ENCODE peak calls at places on chromosome 18, in eight cellular contexts. One of them, this sample, is unnamed. For H3K4me1, the result is how much of the 10 kb centered on the place peaks cover.

GRCh38 chr18:62523631-62524442 is 1.0 kb downstream of the ZCCHC2 start:
- DNase-seq in BE2C: peak
- DNase-seq in GM23248: peak
- DNase-seq in NT2/D1: no peak
- DNase-seq in CD4-positive, CD25-positive, alpha-beta regulatory T cell: peak
- DNase-seq in adrenal gland: peak
- DNase-seq in sigmoid colon: peak
- DNase-seq in heart left ventricle: peak
- DNase-seq in this sample: no peak

GRCh38 chr18:26491194-26491816 is 57.0 kb downstream of the KCTD1 start:
- DNase-seq in CD4-positive, CD25-positive, alpha-beta regulatory T cell: no peak
- DNase-seq in adrenal gland: no peak
- DNase-seq in sigmoid colon: no peak
- DNase-seq in GM23248: no peak
- DNase-seq in BE2C: no peak
- DNase-seq in NT2/D1: no peak
- DNase-seq in heart left ventricle: no peak
- DNase-seq in this sample: no peak

GRCh38 chr18:23884712-23885375 is 129.7 kb upstream of the TTC39C start:
- DNase-seq in GM23248: no peak
- DNase-seq in CD4-positive, CD25-positive, alpha-beta regulatory T cell: no peak
- DNase-seq in NT2/D1: no peak
- DNase-seq in adrenal gland: no peak
- DNase-seq in heart left ventricle: no peak
- DNase-seq in sigmoid colon: peak
- DNase-seq in BE2C: no peak
- DNase-seq in this sample: no peak

GRCh38 chr18:78601349-78601748 is 378.3 kb upstream of the SALL3 start:
- DNase-seq in CD4-positive, CD25-positive, alpha-beta regulatory T cell: no peak
- DNase-seq in adrenal gland: no peak
- DNase-seq in NT2/D1: no peak
- DNase-seq in BE2C: no peak
- DNase-seq in sigmoid colon: no peak
- DNase-seq in GM23248: no peak
- DNase-seq in heart left ventricle: no peak
- DNase-seq in this sample: no peak

GRCh38 chr18:8260319-8260718 is 348.9 kb upstream of the RAB12 start:
- DNase-seq in adrenal gland: no peak
- DNase-seq in sigmoid colon: no peak
- DNase-seq in NT2/D1: peak
- DNase-seq in GM23248: peak
- DNase-seq in heart left ventricle: no peak
- DNase-seq in BE2C: no peak
- DNase-seq in CD4-positive, CD25-positive, alpha-beta regulatory T cell: no peak
- DNase-seq in this sample: no peak

GRCh38 chr18:76803814-76804213 is 18.5 kb upstream of the ZNF236 start:
- DNase-seq in BE2C: peak
- DNase-seq in GM23248: peak
- DNase-seq in CD4-positive, CD25-positive, alpha-beta regulatory T cell: peak
- DNase-seq in adrenal gland: peak
- DNase-seq in heart left ventricle: peak
- DNase-seq in NT2/D1: no peak
- DNase-seq in sigmoid colon: peak
- DNase-seq in this sample: peak

GRCh38 chr18:13639196-13639595 is 87.2 kb downstream of the FAM210A start:
- DNase-seq in BE2C: no peak
- DNase-seq in NT2/D1: no peak
- DNase-seq in CD4-positive, CD25-positive, alpha-beta regulatory T cell: no peak
- DNase-seq in heart left ventricle: peak
- DNase-seq in adrenal gland: no peak
- DNase-seq in GM23248: no peak
- DNase-seq in sigmoid colon: peak
- DNase-seq in this sample: no peak

GRCh38 chr18:2857491-2858063 is 10.8 kb downstream of the EMILIN2 start:
- DNase-seq in adrenal gland: peak
- DNase-seq in GM23248: peak
- DNase-seq in sigmoid colon: peak
- DNase-seq in NT2/D1: no peak
- DNase-seq in BE2C: no peak
- DNase-seq in heart left ventricle: peak
- DNase-seq in CD4-positive, CD25-positive, alpha-beta regulatory T cell: no peak
- DNase-seq in this sample: no peak

GRCh38 chr18:34330308-34330707 is 105.6 kb upstream of the NOL4 start:
- DNase-seq in sigmoid colon: no peak
- DNase-seq in BE2C: peak
- DNase-seq in CD4-positive, CD25-positive, alpha-beta regulatory T cell: no peak
- DNase-seq in heart left ventricle: no peak
- DNase-seq in NT2/D1: no peak
- DNase-seq in adrenal gland: no peak
- DNase-seq in GM23248: no peak
- DNase-seq in this sample: no peak

GRCh38 chr18:41721103-41721502 is 233.9 kb upstream of the PIK3C3 start:
- DNase-seq in BE2C: no peak
- DNase-seq in CD4-positive, CD25-positive, alpha-beta regulatory T cell: no peak
- DNase-seq in sigmoid colon: no peak
- DNase-seq in GM23248: no peak
- DNase-seq in NT2/D1: no peak
- DNase-seq in heart left ventricle: no peak
- DNase-seq in adrenal gland: no peak
- DNase-seq in this sample: no peak

GRCh38 chr18:2986150-2986865 is 26.6 kb downstream of the LPIN2 start:
- DNase-seq in heart left ventricle: no peak
- DNase-seq in sigmoid colon: no peak
- DNase-seq in CD4-positive, CD25-positive, alpha-beta regulatory T cell: no peak
- DNase-seq in NT2/D1: no peak
- DNase-seq in adrenal gland: no peak
- DNase-seq in BE2C: no peak
- DNase-seq in GM23248: no peak
- DNase-seq in this sample: no peak

GRCh38 chr18:1002653-1003178 is 98.0 kb downstream of the ADCYAP1 start:
- DNase-seq in adrenal gland: no peak
- DNase-seq in NT2/D1: no peak
- DNase-seq in heart left ventricle: no peak
- DNase-seq in BE2C: no peak
- DNase-seq in GM23248: peak
- DNase-seq in sigmoid colon: no peak
- DNase-seq in CD4-positive, CD25-positive, alpha-beta regulatory T cell: no peak
- DNase-seq in this sample: no peak

GRCh38 chr18:33014060-33014796 is 241.4 kb upstream of the KLHL14 start:
- DNase-seq in adrenal gland: no peak
- DNase-seq in CD4-positive, CD25-positive, alpha-beta regulatory T cell: no peak
- DNase-seq in GM23248: no peak
- DNase-seq in sigmoid colon: no peak
- DNase-seq in NT2/D1: no peak
- DNase-seq in BE2C: no peak
- DNase-seq in heart left ventricle: no peak
- DNase-seq in this sample: no peak

GRCh38 chr18:21479721-21480120 is 120.8 kb downstream of the ESCO1 start:
- DNase-seq in heart left ventricle: no peak
- DNase-seq in adrenal gland: no peak
- DNase-seq in sigmoid colon: no peak
- DNase-seq in BE2C: no peak
- DNase-seq in GM23248: no peak
- DNase-seq in CD4-positive, CD25-positive, alpha-beta regulatory T cell: no peak
- DNase-seq in NT2/D1: no peak
- DNase-seq in this sample: no peak

GRCh38 chr18:23317975-23318675 is 135.0 kb upstream of the RIOK3 start:
- DNase-seq in BE2C: no peak
- DNase-seq in adrenal gland: no peak
- DNase-seq in GM23248: peak
- DNase-seq in heart left ventricle: no peak
- DNase-seq in NT2/D1: no peak
- DNase-seq in CD4-positive, CD25-positive, alpha-beta regulatory T cell: no peak
- DNase-seq in sigmoid colon: no peak
- DNase-seq in this sample: no peak

GRCh38 chr18:3248670-3249359 is 1.2 kb downstream of the MYL12A start:
- DNase-seq in GM23248: peak
- DNase-seq in adrenal gland: no peak
- DNase-seq in CD4-positive, CD25-positive, alpha-beta regulatory T cell: peak
- DNase-seq in BE2C: no peak
- DNase-seq in NT2/D1: no peak
- DNase-seq in sigmoid colon: no peak
- DNase-seq in heart left ventricle: no peak
- DNase-seq in this sample: peak

GRCh38 chr18:41371718-41372117 is 583.3 kb upstream of the PIK3C3 start:
- DNase-seq in BE2C: peak
- DNase-seq in heart left ventricle: no peak
- DNase-seq in NT2/D1: no peak
- DNase-seq in GM23248: peak
- DNase-seq in adrenal gland: no peak
- DNase-seq in CD4-positive, CD25-positive, alpha-beta regulatory T cell: no peak
- DNase-seq in sigmoid colon: no peak
- DNase-seq in this sample: no peak

GRCh38 chr18:60024857-60025256 is 125.1 kb downstream of the PMAIP1 start:
- DNase-seq in sigmoid colon: no peak
- DNase-seq in GM23248: peak
- DNase-seq in BE2C: no peak
- DNase-seq in CD4-positive, CD25-positive, alpha-beta regulatory T cell: no peak
- DNase-seq in NT2/D1: no peak
- DNase-seq in heart left ventricle: no peak
- DNase-seq in adrenal gland: no peak
- DNase-seq in this sample: no peak

GRCh38 chr18:25181581-25181980 is 170.4 kb downstream of the ZNF521 start:
- DNase-seq in adrenal gland: no peak
- DNase-seq in CD4-positive, CD25-positive, alpha-beta regulatory T cell: no peak
- DNase-seq in heart left ventricle: no peak
- DNase-seq in sigmoid colon: no peak
- DNase-seq in BE2C: no peak
- DNase-seq in GM23248: no peak
- DNase-seq in NT2/D1: no peak
- DNase-seq in this sample: no peak
- H3K4me1 ChIP-seq in adrenal gland: under half
- H3K4me1 ChIP-seq in CD4-positive, CD25-positive, alpha-beta regulatory T cell: under half
- H3K4me1 ChIP-seq in heart left ventricle: under half
- H3K4me1 ChIP-seq in sigmoid colon: under half
- H3K4me1 ChIP-seq in BE2C: under half
- H3K4me1 ChIP-seq in GM23248: under half
- H3K4me1 ChIP-seq in NT2/D1: under half
- H3K4me1 ChIP-seq in this sample: under half

GRCh38 chr18:12384261-12384660 is 7.2 kb upstream of the AFG3L2 start:
- DNase-seq in heart left ventricle: no peak
- DNase-seq in adrenal gland: no peak
- DNase-seq in GM23248: no peak
- DNase-seq in NT2/D1: no peak
- DNase-seq in sigmoid colon: no peak
- DNase-seq in CD4-positive, CD25-positive, alpha-beta regulatory T cell: no peak
- DNase-seq in BE2C: no peak
- DNase-seq in this sample: no peak
- H3K4me3 ChIP-seq in heart left ventricle: no peak
- H3K4me3 ChIP-seq in adrenal gland: no peak
- H3K4me3 ChIP-seq in GM23248: no peak
- H3K4me3 ChIP-seq in NT2/D1: no peak
- H3K4me3 ChIP-seq in sigmoid colon: no peak
- H3K4me3 ChIP-seq in CD4-positive, CD25-positive, alpha-beta regulatory T cell: no peak
- H3K4me3 ChIP-seq in BE2C: no peak
- H3K4me3 ChIP-seq in this sample: no peak

DNA sequence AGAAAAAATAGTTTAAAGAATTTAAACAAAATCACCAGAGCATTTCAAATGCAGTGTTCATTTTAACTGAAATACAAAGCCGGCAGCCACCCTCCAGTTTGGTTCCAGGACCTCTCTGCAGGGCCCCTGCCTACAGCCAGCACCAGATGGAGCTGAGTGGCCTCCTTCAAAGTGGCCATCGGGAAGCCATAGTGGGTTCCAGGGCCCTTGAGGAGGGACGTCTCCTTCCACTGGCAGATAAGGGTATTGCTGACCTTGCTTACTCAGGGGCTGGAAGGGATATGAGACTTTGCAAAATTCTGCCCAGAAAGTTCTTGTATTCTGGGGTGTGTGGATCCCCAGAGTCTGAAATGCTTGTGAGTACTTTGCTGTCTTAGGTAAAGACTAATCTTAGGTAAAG is 205.2 kb upstream of the APCDD1 start:
- DNase-seq in sigmoid colon: no peak
- DNase-seq in CD4-positive, CD25-positive, alpha-beta regulatory T cell: no peak
- DNase-seq in GM23248: no peak
- DNase-seq in adrenal gland: no peak
- DNase-seq in BE2C: no peak
- DNase-seq in NT2/D1: no peak
- DNase-seq in heart left ventricle: no peak
- DNase-seq in this sample: no peak
- H3K4me1 ChIP-seq in sigmoid colon: under half
- H3K4me1 ChIP-seq in CD4-positive, CD25-positive, alpha-beta regulatory T cell: under half
- H3K4me1 ChIP-seq in GM23248: under half
- H3K4me1 ChIP-seq in adrenal gland: under half
- H3K4me1 ChIP-seq in BE2C: under half
- H3K4me1 ChIP-seq in NT2/D1: under half
- H3K4me1 ChIP-seq in heart left ventricle: under half
- H3K4me1 ChIP-seq in this sample: under half

GRCh38 chr18:55402731-55403405 is 185.1 kb downstream of the TCF4 start:
- DNase-seq in sigmoid colon: no peak
- DNase-seq in heart left ventricle: no peak
- DNase-seq in GM23248: peak
- DNase-seq in adrenal gland: no peak
- DNase-seq in CD4-positive, CD25-positive, alpha-beta regulatory T cell: no peak
- DNase-seq in NT2/D1: no peak
- DNase-seq in BE2C: no peak
- DNase-seq in this sample: peak
- H3K4me3 ChIP-seq in sigmoid colon: peak
- H3K4me3 ChIP-seq in heart left ventricle: peak
- H3K4me3 ChIP-seq in GM23248: peak
- H3K4me3 ChIP-seq in adrenal gland: peak
- H3K4me3 ChIP-seq in CD4-positive, CD25-positive, alpha-beta regulatory T cell: no peak
- H3K4me3 ChIP-seq in NT2/D1: no peak
- H3K4me3 ChIP-seq in BE2C: no peak
- H3K4me3 ChIP-seq in this sample: peak

GRCh38 chr18:48752928-48753327 is 197.8 kb downstream of the SMAD7 start:
- DNase-seq in BE2C: no peak
- DNase-seq in CD4-positive, CD25-positive, alpha-beta regulatory T cell: no peak
- DNase-seq in adrenal gland: no peak
- DNase-seq in heart left ventricle: no peak
- DNase-seq in NT2/D1: no peak
- DNase-seq in sigmoid colon: no peak
- DNase-seq in GM23248: no peak
- DNase-seq in this sample: no peak

GRCh38 chr18:48752478-48752877 is 198.3 kb downstream of the SMAD7 start:
- DNase-seq in NT2/D1: no peak
- DNase-seq in CD4-positive, CD25-positive, alpha-beta regulatory T cell: no peak
- DNase-seq in sigmoid colon: no peak
- DNase-seq in BE2C: peak
- DNase-seq in GM23248: no peak
- DNase-seq in adrenal gland: no peak
- DNase-seq in heart left ventricle: no peak
- DNase-seq in this sample: no peak

GRCh38 chr18:48750485-48751175 is 200.1 kb downstream of the SMAD7 start:
- DNase-seq in heart left ventricle: peak
- DNase-seq in BE2C: no peak
- DNase-seq in NT2/D1: no peak
- DNase-seq in adrenal gland: no peak
- DNase-seq in CD4-positive, CD25-positive, alpha-beta regulatory T cell: no peak
- DNase-seq in GM23248: peak
- DNase-seq in sigmoid colon: no peak
- DNase-seq in this sample: no peak

GRCh38 chr18:48751727-48752468 is 198.9 kb downstream of the SMAD7 start:
- DNase-seq in heart left ventricle: no peak
- DNase-seq in sigmoid colon: no peak
- DNase-seq in GM23248: no peak
- DNase-seq in CD4-positive, CD25-positive, alpha-beta regulatory T cell: no peak
- DNase-seq in adrenal gland: no peak
- DNase-seq in NT2/D1: no peak
- DNase-seq in BE2C: peak
- DNase-seq in this sample: no peak

GRCh38 chr18:48749768-48750167 is 201.0 kb downstream of the SMAD7 start:
- DNase-seq in adrenal gland: no peak
- DNase-seq in sigmoid colon: peak
- DNase-seq in CD4-positive, CD25-positive, alpha-beta regulatory T cell: no peak
- DNase-seq in GM23248: peak
- DNase-seq in BE2C: no peak
- DNase-seq in NT2/D1: no peak
- DNase-seq in heart left ventricle: peak
- DNase-seq in this sample: no peak
- H3K4me1 ChIP-seq in adrenal gland: under half
- H3K4me1 ChIP-seq in sigmoid colon: under half
- H3K4me1 ChIP-seq in CD4-positive, CD25-positive, alpha-beta regulatory T cell: under half
- H3K4me1 ChIP-seq in GM23248: under half
- H3K4me1 ChIP-seq in BE2C: under half
- H3K4me1 ChIP-seq in NT2/D1: under half
- H3K4me1 ChIP-seq in heart left ventricle: under half
- H3K4me1 ChIP-seq in this sample: under half

This sample was measured in HAP-1.